ENCODE peak calls at places on chromosomes 6 and 20, in four cellular contexts. V is K562, Y is WTC11, H is HepG2. J is an unnamed sample.

GRCh38 chr6:28135393-28135792 is 6.3 kb upstream of the ZKSCAN8 start:
- DNase-seq in V (no peak), Y (no peak), H (no peak), J (no peak)

GRCh38 chr20:31560094-31560899 is 44.8 kb upstream of the ID1 start:
- DNase-seq in V (peak; percentile 71), H (peak; percentile 83), Y (peak; percentile 77), J (peak; percentile 92)

GRCh38 chr6:3431994-3432393 is 24.9 kb downstream of the SLC22A23 start:
- DNase-seq in Y (no peak), H (no peak), V (no peak), J (no peak)

GRCh38 chr6:151905072-151905471 is 97.6 kb downstream of the ESR1 start:
- DNase-seq in V (no peak), Y (no peak), H (no peak), J (no peak)

GRCh38 chr6:139853302-139853992 is 479.0 kb upstream of the CITED2 start:
- DNase-seq in H (peak; percentile 17), V (no peak), Y (no peak), J (no peak)

GRCh38 chr20:46715292-46715756 is 5.9 kb downstream of the SLC2A10 start:
- DNase-seq in H (no peak), Y (peak; percentile 56), V (no peak), J (peak; percentile 79)

GRCh38 chr6:10582774-10583508 is 61.8 kb downstream of the GCNT2 start:
- DNase-seq in H (peak; percentile 58), Y (peak; percentile 37), V (no peak), J (peak; percentile 91)

GRCh38 chr6:74755748-74756147 is 450.1 kb downstream of the COL12A1 start:
- DNase-seq in V (no peak), H (no peak), Y (no peak), J (no peak)

GRCh38 chr6:136723780-136724179 is 68.5 kb downstream of the MAP3K5 start:
- DNase-seq in Y (no peak), V (no peak), H (no peak), J (no peak)

GRCh38 chr6:137044366-137045220 is at the start of gene IL20RA:
- DNase-seq in Y (peak; percentile 59), V (no peak), H (no peak), J (peak; percentile 80)

GRCh38 chr6:33492093-33492492 is 37.7 kb downstream of the ZBTB9 start:
- DNase-seq in Y (peak; percentile 17), H (no peak), V (no peak), J (peak; percentile 52)

GRCh38 chr6:33490621-33491020 is 36.2 kb downstream of the ZBTB9 start:
- DNase-seq in Y (no peak), H (no peak), V (no peak), J (peak; percentile 14)

DNA sequence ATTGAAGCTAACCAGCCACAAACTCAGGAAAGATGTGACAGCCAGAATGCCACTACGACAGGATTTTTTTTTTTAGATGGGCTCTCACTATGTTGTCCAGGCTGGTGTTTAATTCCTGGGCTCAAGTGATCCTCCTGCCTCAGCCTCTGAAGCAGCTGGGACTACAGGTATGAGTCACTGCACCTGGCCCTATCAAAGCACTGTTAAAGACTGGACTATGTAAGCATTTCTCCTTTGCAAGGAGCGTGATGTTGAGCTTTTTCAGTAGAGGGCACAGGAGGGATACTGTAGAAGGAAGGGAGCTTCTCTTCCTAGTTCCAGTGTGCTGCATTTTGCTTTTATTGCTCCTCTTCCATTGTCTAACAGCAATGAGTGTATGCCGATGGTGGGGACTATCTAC is 35.8 kb downstream of the ZBTB9 start:
- DNase-seq in H (no peak), Y (no peak), V (no peak), J (peak; percentile 21)
- TF ChIP-seq CREB1 in H (no peak), Y (no peak), V (no peak), J (no peak)

DNA sequence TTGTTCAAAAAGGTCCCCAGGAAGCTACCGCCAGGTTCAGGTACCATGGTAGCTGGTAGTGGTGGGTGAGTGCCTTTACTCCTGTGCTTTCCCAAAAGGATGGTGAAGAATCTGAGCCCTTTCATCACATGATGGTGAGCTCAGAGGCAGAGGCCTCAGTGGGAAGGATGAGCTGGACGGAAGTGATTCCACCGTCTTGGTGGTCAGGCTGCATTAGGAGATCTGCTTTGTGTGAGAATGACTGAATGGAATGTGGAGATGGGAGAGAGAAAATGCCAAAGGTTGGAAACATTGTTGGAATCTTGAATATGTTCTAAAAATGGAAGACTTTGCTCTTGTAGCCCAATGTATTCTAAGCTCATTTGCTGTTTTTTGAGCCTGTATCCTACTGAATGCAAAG is 108.1 kb upstream of the SCP2D1 start:
- DNase-seq in Y (no peak), H (no peak), V (no peak), J (no peak)
- TF ChIP-seq CREB1 in Y (no peak), H (no peak), V (no peak), J (no peak)

DNA sequence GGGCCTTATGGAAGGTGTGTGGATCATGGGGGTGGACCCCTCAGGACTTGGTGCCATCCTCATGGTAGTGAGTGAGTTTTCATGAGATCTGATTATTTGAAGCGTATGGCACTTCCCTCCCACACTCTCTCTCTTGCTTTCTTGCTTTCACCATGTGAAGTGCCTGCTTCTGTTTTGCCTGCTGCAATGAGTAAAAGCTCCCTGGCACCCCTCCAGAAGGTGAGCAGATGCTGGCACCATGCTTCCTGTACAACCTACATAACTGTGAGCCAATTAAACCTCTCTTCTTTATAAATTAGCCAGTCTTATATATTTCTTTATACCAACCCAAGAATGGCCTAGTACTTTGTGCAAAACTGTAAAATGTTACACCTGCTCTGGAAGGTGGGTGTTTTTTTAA is 396.8 kb upstream of the HS3ST5 start:
- DNase-seq in Y (no peak), V (no peak), H (no peak), J (no peak)
- TF ChIP-seq CREB1 in Y (no peak), V (no peak), H (no peak), J (no peak)

DNA sequence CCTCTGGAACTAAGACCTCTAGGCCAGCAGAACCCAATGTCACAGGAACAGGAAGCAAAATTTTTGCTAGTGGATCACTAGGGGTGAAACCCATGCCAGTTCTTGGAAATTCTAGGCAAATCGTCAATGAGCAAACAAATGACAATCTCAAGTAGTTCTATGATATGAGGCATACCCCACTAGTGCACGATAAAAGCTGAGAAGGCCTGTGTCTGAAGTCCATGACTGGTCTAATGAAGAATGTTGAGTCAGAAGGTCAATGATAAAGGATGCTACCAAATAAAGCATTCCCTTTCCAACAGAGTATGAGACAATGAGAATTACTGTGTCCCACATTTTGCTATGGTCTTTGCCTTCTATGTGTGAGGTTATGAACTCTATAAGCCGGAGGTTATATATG is 149.4 kb upstream of the NOX3 start:
- DNase-seq in H (no peak), V (no peak), Y (no peak), J (no peak)
- TF ChIP-seq CREB1 in H (no peak), V (no peak), Y (no peak), J (no peak)

GRCh38 chr6:37130704-37131103 is 39.2 kb upstream of the PIM1 start:
- DNase-seq in V (no peak), H (peak; percentile 68), Y (no peak), J (no peak)

GRCh38 chr6:37127961-37128862 is 41.7 kb upstream of the PIM1 start:
- DNase-seq in Y (no peak), H (peak; percentile 97), V (peak; percentile 65), J (peak; percentile 59)

GRCh38 chr6:37134622-37135191 is 35.2 kb upstream of the PIM1 start:
- DNase-seq in V (no peak), Y (no peak), H (no peak), J (no peak)

GRCh38 chr6:37131960-37132253 is 38.0 kb upstream of the PIM1 start:
- DNase-seq in Y (no peak), H (no peak), V (no peak), J (no peak)

GRCh38 chr6:37131104-37131959 is 38.6 kb upstream of the PIM1 start:
- DNase-seq in V (no peak), Y (no peak), H (peak; percentile 68), J (no peak)
- TF ChIP-seq CREB1 in V (no peak), Y (no peak), H (no peak), J (no peak)

GRCh38 chr6:134317471-134318131 is at the start of gene SGK1:
- DNase-seq in V (no peak), H (no peak), Y (peak; percentile 62), J (peak; percentile 81)
- TF ChIP-seq CREB1 in V (no peak), H (no peak), Y (no peak), J (no peak)

DNA sequence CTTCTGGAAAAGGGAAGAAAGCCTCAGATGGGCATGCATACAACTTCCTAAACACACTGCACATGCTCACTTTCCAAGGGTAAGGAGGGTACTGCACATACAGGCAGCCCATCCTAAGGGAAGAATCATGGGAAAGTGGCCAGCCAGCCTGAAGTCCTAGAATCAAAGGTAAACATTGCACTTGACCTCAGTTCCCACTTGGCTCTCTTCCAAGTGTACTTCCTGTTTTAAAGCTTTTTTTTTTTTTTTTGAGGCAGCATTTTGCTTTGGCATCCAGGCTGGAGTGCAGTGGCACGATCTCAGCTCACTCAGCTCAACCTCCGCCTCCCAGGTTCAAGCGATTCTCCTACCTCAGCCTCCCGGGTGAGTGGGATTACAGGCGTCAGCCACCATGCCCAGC is 225.3 kb upstream of the EPHA7 start:
- DNase-seq in Y (no peak), V (no peak), H (peak; percentile 12), J (no peak)
- TF ChIP-seq CREB1 in Y (no peak), V (no peak), H (no peak), J (no peak)

J was measured in GM23338.